ENCODE peak calls at places on chromosomes 12 and 14, in five cellular contexts. V is pancreas, A is heart left ventricle, C is RWPE1, F is SK-N-SH. Z is an unnamed sample.

GRCh38 chr14:50044040-50044651 is 72.2 kb downstream of the VCPKMT start:
- DNase-seq in C (no peak), A (no peak), V (no peak), F (no peak), Z (no peak)

GRCh38 chr12:76636141-76636692 is 76.6 kb upstream of the OSBPL8 start:
- DNase-seq in F (no peak), A (no peak), C (peak; percentile 41), V (no peak), Z (no peak)

GRCh38 chr12:105980048-105980447 is 158.7 kb downstream of the NUAK1 start:
- DNase-seq in F (no peak), C (no peak), V (no peak), A (no peak), Z (no peak)

GRCh38 chr12:130818381-130819247 is 20.4 kb downstream of the STX2 start:
- DNase-seq in V (peak; percentile 95), F (peak; percentile 90), C (peak; percentile 87), A (peak; percentile 70), Z (peak; percentile 84)

GRCh38 chr12:50647479-50647878 is 116.4 kb upstream of the ATF1 start:
- DNase-seq in A (no peak), V (no peak), C (peak; percentile 40), F (no peak), Z (no peak)

GRCh38 chr12:122081108-122081696 is 2.6 kb downstream of the MLXIP start:
- DNase-seq in F (no peak), V (peak; percentile 47), A (no peak), C (peak; percentile 55), Z (no peak)

GRCh38 chr14:37697489-37698121 is 102.2 kb downstream of the TTC6 start:
- DNase-seq in C (peak; percentile 24), A (no peak), V (no peak), F (no peak), Z (no peak)

GRCh38 chr12:45727994-45728624 is 1.4 kb upstream of the ARID2 start:
- DNase-seq in C (no peak), V (no peak), A (no peak), F (no peak), Z (no peak)

GRCh38 chr14:93269341-93270068 is 62.4 kb downstream of the UBR7 start:
- DNase-seq in F (no peak), A (no peak), C (no peak), V (no peak), Z (no peak)

GRCh38 chr14:105091335-105092123 is 26.3 kb upstream of the GPR132 start:
- DNase-seq in C (peak; percentile 93), A (peak; percentile 87), V (peak; percentile 88), F (no peak), Z (peak; percentile 97)

GRCh38 chr12:46874642-46875041 is 48.8 kb upstream of the SLC38A4 start:
- DNase-seq in A (no peak), C (no peak), F (no peak), V (no peak), Z (no peak)

GRCh38 chr14:85948163-85948562 is 418.2 kb downstream of the FLRT2 start:
- DNase-seq in F (no peak), C (no peak), A (no peak), V (no peak), Z (no peak)

GRCh38 chr12:125296701-125297100 is 231.5 kb downstream of the AACS start:
- DNase-seq in A (no peak), V (no peak), F (no peak), C (no peak), Z (no peak)

GRCh38 chr12:91529829-91530228 is 347.2 kb upstream of the DCN start:
- DNase-seq in V (no peak), A (no peak), C (peak; percentile 36), F (no peak), Z (no peak)

GRCh38 chr12:108316153-108316892 is 22.8 kb downstream of the CMKLR1 start:
- DNase-seq in V (no peak), F (no peak), C (no peak), A (no peak), Z (peak; percentile 18)

GRCh38 chr14:36478782-36479181 is 41.2 kb downstream of the NKX2-1 start:
- DNase-seq in A (no peak), V (no peak), C (peak; percentile 32), F (no peak), Z (no peak)

GRCh38 chr14:94349276-94349675 is 26.1 kb upstream of the SERPINA6 start:
- DNase-seq in C (no peak), A (no peak), V (no peak), F (no peak), Z (no peak)

GRCh38 chr14:98984719-98985041 is 287.3 kb downstream of the BCL11B start:
- DNase-seq in V (no peak), A (no peak), F (no peak), C (no peak), Z (no peak)

GRCh38 chr12:62259311-62259992 is 752 bp upstream of the USP15 start:
- DNase-seq in C (no peak), F (peak; percentile 7), V (no peak), A (no peak), Z (no peak)

GRCh38 chr14:72652179-72652578 is 241.7 kb downstream of the DPF3 start:
- DNase-seq in V (no peak), A (no peak), F (no peak), C (no peak), Z (no peak)

GRCh38 chr14:60807971-60808370 is 73.4 kb downstream of the MNAT1 start:
- DNase-seq in F (no peak), A (no peak), C (no peak), V (no peak), Z (no peak)

GRCh38 chr12:9122166-9122609 is 6.5 kb upstream of the A2M start:
- DNase-seq in F (no peak), V (no peak), C (no peak), A (no peak), Z (no peak)

GRCh38 chr14:74491952-74492351 is 1.2 kb downstream of the NPC2 start:
- DNase-seq in A (no peak), V (no peak), F (no peak), C (peak; percentile 50), Z (no peak)

GRCh38 chr12:131466306-131466705 is 244.6 kb upstream of the SFSWAP start:
- DNase-seq in F (no peak), V (no peak), C (no peak), A (no peak), Z (no peak)

GRCh38 chr12:50077099-50077498 is 8.0 kb upstream of the SMARCD1 start:
- DNase-seq in C (no peak), A (no peak), V (no peak), F (no peak), Z (peak; percentile 58)

GRCh38 chr12:27635349-27635972 is 60.8 kb upstream of the REP15 start:
- DNase-seq in V (no peak), C (peak; percentile 34), F (peak; percentile 15), A (no peak), Z (no peak)

GRCh38 chr14:34310724-34311123 is 151.3 kb downstream of the SPTSSA start:
- DNase-seq in V (no peak), F (no peak), C (no peak), A (no peak), Z (no peak)

GRCh38 chr14:89303452-89304435 is 113.3 kb downstream of the FOXN3 start:
- DNase-seq in A (peak; percentile 71), F (no peak), C (peak; percentile 16), V (no peak), Z (peak; percentile 86)

GRCh38 chr14:69129264-69129880 is 23.5 kb downstream of the DCAF5 start:
- DNase-seq in V (peak; percentile 65), A (peak; percentile 70), C (peak; percentile 80), F (peak; percentile 55), Z (peak; percentile 80)

GRCh38 chr12:45745861-45746277 is 16.4 kb downstream of the ARID2 start:
- DNase-seq in C (no peak), A (no peak), V (no peak), F (peak; percentile 39), Z (no peak)

GRCh38 chr12:13200841-13201240 is 4.3 kb downstream of the EMP1 start:
- DNase-seq in A (no peak), C (no peak), V (no peak), F (no peak), Z (no peak)

GRCh38 chr12:13205809-13206559 is 9.5 kb downstream of the EMP1 start:
- DNase-seq in A (no peak), V (no peak), C (peak; percentile 91), F (no peak), Z (no peak)

GRCh38 chr12:13204428-13204827 is 7.9 kb downstream of the EMP1 start:
- DNase-seq in A (no peak), C (no peak), F (no peak), V (no peak), Z (no peak)

GRCh38 chr12:13206560-13206897 is 10.0 kb downstream of the EMP1 start:
- DNase-seq in V (no peak), C (no peak), F (no peak), A (no peak), Z (no peak)

GRCh38 chr12:13203028-13203922 is 6.7 kb downstream of the EMP1 start:
- DNase-seq in C (no peak), V (no peak), A (peak; percentile 57), F (peak; percentile 25), Z (no peak)
- H3K27ac ChIP-seq in C (peak overlapping the region; percentile 46), V (no peak overlapping the region), A (peak overlapping the region; percentile 62), F (no peak overlapping the region), Z (no peak overlapping the region)

GRCh38 chr12:98002887-98003493 is 512.4 kb upstream of the TMPO start:
- DNase-seq in V (no peak), C (peak; percentile 17), F (peak; percentile 42), A (no peak), Z (no peak)
- TF ChIP-seq CTCF in V (no peak), C (peak; percentile 29), F (peak; percentile 51), A (no peak), Z (peak; percentile 31)

GRCh38 chr12:70747445-70747844 is 110.2 kb upstream of the PTPRB start:
- DNase-seq in A (no peak), V (no peak), C (no peak), F (no peak), Z (no peak)
- H3K27ac ChIP-seq in A (no peak overlapping the region), V (no peak overlapping the region), C (no peak overlapping the region), F (no peak overlapping the region), Z (no peak overlapping the region)

DNA sequence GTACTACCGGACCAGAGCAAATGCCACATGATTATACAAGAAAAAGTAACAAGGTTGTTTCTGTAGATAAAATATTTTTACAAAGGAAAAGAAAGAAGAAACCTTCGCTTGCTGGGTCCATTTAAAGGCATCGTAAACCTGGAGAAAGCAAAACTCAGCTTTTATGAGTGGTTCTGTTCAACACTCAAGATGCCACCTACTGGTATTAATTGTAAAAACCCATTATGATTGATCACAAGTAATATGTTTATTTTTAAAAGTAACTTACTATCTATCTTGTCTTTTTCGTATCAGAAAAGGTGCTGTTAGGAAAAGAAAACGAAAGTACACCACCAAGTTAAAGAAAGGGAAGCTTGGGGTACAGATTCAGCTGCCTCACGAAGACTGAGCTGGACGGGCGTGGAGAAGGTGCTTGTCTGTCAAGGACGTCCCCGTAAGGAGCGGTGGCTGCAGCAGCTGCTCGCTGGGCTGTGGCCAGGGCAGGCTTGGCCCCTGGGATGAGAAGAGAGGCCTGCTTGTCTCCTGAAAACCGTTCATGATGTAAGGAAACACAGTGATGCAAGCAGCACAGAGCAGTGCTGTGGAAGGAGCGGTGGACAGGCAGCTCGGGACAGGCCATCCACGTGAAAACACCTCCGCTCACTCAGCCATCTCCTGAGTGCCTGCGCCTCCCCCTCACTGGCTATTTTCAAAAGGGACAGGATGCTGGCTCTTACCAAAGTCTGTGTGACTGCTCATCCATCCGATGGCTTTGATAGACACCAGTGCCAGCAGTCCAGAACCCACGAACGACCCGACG is 25.0 kb downstream of the SLC15A4 start:
- DNase-seq in F (no peak), V (no peak), A (no peak), C (no peak), Z (no peak)
- TF ChIP-seq CTCF in F (peak; percentile 28), V (no peak), A (no peak), C (no peak), Z (no peak)

Z was measured in kidney.